ENCODE peak calls at places on chromosomes 5 and 9, in seven cellular contexts. N, S, Q, K, I, A and C are unnamed samples.

GRCh38 chr9:89886281-89886700 is 281.5 kb downstream of the GADD45G start:
- DNase-seq in A (no peak), N (peak), K (no peak), S (no peak), Q (no peak), I (no peak), C (no peak)

GRCh38 chr5:99089822-99090549 is 161.2 kb upstream of the CHD1 start:
- DNase-seq in Q (no peak), I (no peak), S (no peak), A (no peak), N (no peak), K (no peak), C (no peak)

GRCh38 chr5:111245654-111246053 is 21.5 kb downstream of the CAMK4 start:
- DNase-seq in I (no peak), S (no peak), K (no peak), A (no peak), Q (no peak), N (no peak), C (no peak)

GRCh38 chr9:34398875-34399274 is 22.2 kb upstream of the MYORG start:
- DNase-seq in A (no peak), Q (no peak), S (no peak), K (no peak), N (no peak), I (no peak), C (no peak)

GRCh38 chr5:112419596-112420110 is 576 bp upstream of the EPB41L4A start:
- DNase-seq in K (no peak), S (no peak), Q (no peak), A (no peak), I (no peak), N (peak), C (no peak)

GRCh38 chr5:51731641-51732040 is 348.4 kb downstream of the ISL1 start:
- DNase-seq in N (no peak), Q (no peak), S (no peak), A (no peak), K (no peak), I (no peak), C (no peak)

GRCh38 chr9:26502311-26502710 is 390.3 kb downstream of the CAAP1 start:
- DNase-seq in I (no peak), Q (no peak), A (no peak), K (no peak), N (no peak), S (no peak), C (no peak)

GRCh38 chr9:90858505-90858904 is 56.9 kb downstream of the SYK start:
- DNase-seq in K (no peak), I (no peak), A (no peak), S (no peak), Q (no peak), N (no peak), C (no peak)

GRCh38 chr5:79474416-79475173 is 39.3 kb downstream of the HOMER1 start:
- DNase-seq in N (no peak), I (no peak), A (peak), K (no peak), S (no peak), Q (no peak), C (no peak)

GRCh38 chr9:38067611-38067891 is 1.5 kb downstream of the SHB start:
- DNase-seq in Q (no peak), I (no peak), A (no peak), S (no peak), N (peak), K (no peak), C (no peak)

GRCh38 chr5:134100283-134101011 is 14.0 kb upstream of the TCF7 start:
- DNase-seq in I (peak), Q (peak), S (no peak), A (peak), N (peak), K (no peak), C (no peak)

GRCh38 chr9:84670106-84670800 is 724 bp downstream of the NTRK2 start:
- DNase-seq in Q (no peak), K (no peak), N (peak), A (no peak), S (no peak), I (no peak), C (no peak)

GRCh38 chr5:81766611-81767010 is 15.7 kb upstream of the SSBP2 start:
- DNase-seq in N (no peak), Q (no peak), A (no peak), S (no peak), I (no peak), K (no peak), C (no peak)

GRCh38 chr9:113636693-113637092 is 173.2 kb downstream of the RGS3 start:
- DNase-seq in A (no peak), S (no peak), N (no peak), Q (no peak), I (no peak), K (no peak), C (no peak)

GRCh38 chr9:123375725-123376132 is 19.7 kb downstream of the CRB2 start:
- DNase-seq in K (no peak), I (no peak), N (no peak), S (no peak), A (no peak), Q (no peak), C (no peak)

GRCh38 chr5:139676406-139676805 is 28.3 kb downstream of the CXXC5 start:
- DNase-seq in Q (no peak), N (no peak), I (no peak), K (no peak), S (no peak), A (no peak), C (no peak)

GRCh38 chr5:448061-448765 is 5.2 kb downstream of the EXOC3 start:
- DNase-seq in Q (no peak), N (no peak), S (no peak), I (no peak), K (no peak), A (no peak), C (no peak)

GRCh38 chr9:115604831-115605483 is 487.0 kb upstream of the TNC start:
- DNase-seq in N (no peak), S (peak), Q (no peak), A (peak), I (no peak), K (no peak), C (no peak)

GRCh38 chr9:444528-444927 is 229.9 kb downstream of the DOCK8 start:
- DNase-seq in Q (no peak), K (no peak), A (no peak), S (no peak), N (no peak), I (no peak), C (no peak)

GRCh38 chr5:177124486-177124991 is 9.0 kb upstream of the NSD1 start:
- DNase-seq in A (no peak), Q (peak), N (no peak), K (no peak), I (no peak), S (no peak), C (no peak)
- H3K27ac ChIP-seq in A (no peak), Q (peak), N (no peak), K (no peak), I (no peak), S (no peak), C (no peak)

DNA sequence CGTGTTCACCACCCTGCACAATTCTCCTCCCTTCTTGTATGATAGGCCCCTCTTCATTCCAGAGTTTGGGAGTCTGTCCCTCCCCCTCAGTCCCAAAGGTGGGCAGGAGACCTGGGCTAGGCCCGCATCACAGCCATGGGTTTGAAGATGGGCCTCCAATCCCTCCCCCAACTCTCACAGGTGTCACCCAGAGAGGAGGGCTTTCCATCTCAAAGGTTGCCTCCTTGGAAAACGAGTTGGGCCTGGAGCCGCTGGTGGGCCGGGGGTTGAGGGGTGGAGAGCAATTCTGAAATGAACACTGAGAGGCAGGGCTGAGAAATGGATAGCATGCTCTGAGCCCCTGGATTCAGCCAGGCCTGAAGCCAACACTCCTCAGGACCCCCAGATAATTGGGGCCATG is 6.2 kb downstream of the ADAMTS2 start:
- DNase-seq in S (no peak), I (no peak), A (no peak), K (no peak), N (no peak), Q (no peak), C (no peak)
- H3K27ac ChIP-seq in S (no peak), I (no peak), A (no peak), K (no peak), N (no peak), Q (no peak), C (no peak)

GRCh38 chr9:133335924-133336811 is at the start of gene SURF6:
- DNase-seq in N (peak), A (peak), Q (peak), I (peak), S (peak), K (peak), C (no peak)
- H3K27ac ChIP-seq in N (peak), A (peak), Q (peak), I (peak), S (peak), K (peak), C (peak)

GRCh38 chr9:127311239-127311741 is 46.7 kb downstream of the GARNL3 start:
- DNase-seq in K (no peak), A (peak), Q (peak), S (peak), I (peak), N (peak), C (peak)
- H3K27ac ChIP-seq in K (no peak), A (no peak), Q (no peak), S (peak), I (no peak), N (peak), C (no peak)

DNA sequence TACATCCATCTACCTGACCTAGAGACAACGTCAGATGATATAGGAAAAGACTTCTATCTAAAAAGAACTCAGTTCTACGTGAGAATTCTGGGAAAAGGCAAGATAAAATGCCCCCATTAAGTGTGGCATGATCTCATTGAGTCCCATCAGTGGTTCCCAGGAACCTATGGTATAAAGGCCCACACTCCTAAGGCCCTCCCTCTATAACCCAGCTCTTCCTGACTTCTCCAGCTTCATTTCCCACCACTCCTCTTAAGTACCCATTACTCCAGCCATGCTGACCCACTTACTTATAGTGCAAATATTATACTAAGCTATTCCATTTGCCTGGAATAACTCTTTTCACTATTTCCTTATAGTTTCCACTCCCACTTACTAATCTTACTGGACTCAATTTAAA is 95.4 kb upstream of the NR5A1 start:
- DNase-seq in S (no peak), N (no peak), I (no peak), K (no peak), A (no peak), Q (no peak), C (no peak)
- H3K27ac ChIP-seq in S (no peak), N (no peak), I (no peak), K (no peak), A (no peak), Q (no peak), C (no peak)